ENCODE peak calls at places on chromosome 14, in four cellular contexts. U is GM12878, R is breast epithelium, G is IMR-90. K is an unnamed sample.

GRCh38 chr14:44803239-44803905 is 158.4 kb downstream of the KLHL28 start:
- DNase-seq in U (peak; percentile 8), R (no peak), G (peak; percentile 64), K (no peak)

GRCh38 chr14:22565391-22565945 is 23.6 kb downstream of the DAD1 start:
- DNase-seq in U (peak; percentile 87), R (no peak), G (no peak), K (no peak)

GRCh38 chr14:39491134-39491541 is 58.9 kb upstream of the FBXO33 start:
- DNase-seq in U (no peak), R (no peak), G (peak; percentile 52), K (no peak)

GRCh38 chr14:90757452-90757851 is 58.8 kb downstream of the TTC7B start:
- DNase-seq in U (no peak), R (no peak), G (no peak), K (no peak)

GRCh38 chr14:92728781-92729364 is 19.6 kb downstream of the LGMN start:
- DNase-seq in U (no peak), R (no peak), G (peak; percentile 31), K (no peak)

GRCh38 chr14:104799657-104800599 is 973 bp upstream of the ZBTB42 start:
- DNase-seq in U (no peak), R (peak; percentile 72), G (peak; percentile 67), K (peak; percentile 93)

GRCh38 chr14:39469094-39469710 is 37.0 kb upstream of the FBXO33 start:
- DNase-seq in U (no peak), R (no peak), G (no peak), K (no peak)

GRCh38 chr14:104795781-104796681 is 483 bp upstream of the AKT1 start:
- DNase-seq in U (no peak), R (no peak), G (no peak), K (peak; percentile 74)

GRCh38 chr14:95431199-95432145 is 85.0 kb downstream of the SYNE3 start:
- DNase-seq in U (no peak), R (no peak), G (peak; percentile 17), K (no peak)
- TF ChIP-seq CTCF in U (peak; percentile 28), R (peak; percentile 41), G (peak; percentile 51), K (peak; percentile 44)

DNA sequence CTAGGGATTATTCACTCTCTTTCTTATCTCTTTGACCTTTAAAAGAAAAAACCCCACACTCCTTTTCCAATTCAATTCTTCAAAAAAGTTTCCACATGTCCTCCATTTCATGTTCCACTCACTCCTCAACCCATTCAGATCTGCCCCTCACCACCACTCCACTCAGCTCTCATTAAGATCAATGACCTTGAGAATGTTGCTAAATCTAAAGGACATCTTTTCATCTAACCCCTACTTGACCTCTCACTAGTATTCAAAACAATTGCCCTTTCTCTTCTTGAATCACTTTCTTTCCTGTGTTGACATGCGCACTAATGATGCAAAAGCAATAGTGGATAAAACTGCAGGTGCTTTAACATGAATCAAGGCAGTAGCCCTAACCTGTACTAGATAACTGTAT is 9.9 kb downstream of the HECTD1 start:
- DNase-seq in U (no peak), R (no peak), G (no peak), K (no peak)
- H3K4me1 ChIP-seq in U (peaks cover 6% of the 10 kb centered on the region), R (peaks cover 9% of the 10 kb centered on the region), G (peaks cover 8% of the 10 kb centered on the region), K (peaks cover 71% of the 10 kb centered on the region)

DNA sequence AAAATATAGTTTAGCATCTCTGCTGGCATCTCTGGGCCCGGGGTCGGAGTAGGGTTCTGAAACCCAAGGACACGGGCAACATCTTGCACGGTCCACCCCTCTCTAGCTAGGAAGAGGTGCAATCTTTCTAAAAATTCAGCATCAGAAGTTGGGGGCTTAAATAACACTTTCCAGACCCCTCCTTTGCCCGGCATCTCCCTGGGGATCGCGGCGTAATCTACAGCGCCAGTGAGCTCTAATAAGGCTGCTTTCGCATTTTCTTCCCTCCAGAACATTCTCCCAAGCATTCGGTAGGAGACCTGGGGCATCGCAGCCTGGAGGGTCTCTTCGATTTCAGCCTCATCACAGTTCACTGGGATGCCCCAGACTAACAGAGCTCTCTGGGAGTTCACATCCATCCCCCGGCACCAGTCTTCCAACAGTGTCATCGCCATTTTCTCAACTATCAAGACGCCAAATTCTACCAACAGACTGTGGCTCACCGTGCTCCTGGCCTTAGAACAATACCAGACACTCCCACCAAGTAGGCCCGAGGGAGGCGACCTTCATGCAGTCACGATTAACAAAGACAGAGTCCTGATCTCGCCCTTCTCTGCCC is 879 bp downstream of the PNMA1 start:
- DNase-seq in U (no peak), R (peak; percentile 44), G (no peak), K (peak; percentile 25)
- H3K27ac ChIP-seq in U (peak overlapping the region; percentile 63), R (peak overlapping the region; percentile 93), G (peak overlapping the region; percentile 94), K (peak overlapping the region; percentile 82)

DNA sequence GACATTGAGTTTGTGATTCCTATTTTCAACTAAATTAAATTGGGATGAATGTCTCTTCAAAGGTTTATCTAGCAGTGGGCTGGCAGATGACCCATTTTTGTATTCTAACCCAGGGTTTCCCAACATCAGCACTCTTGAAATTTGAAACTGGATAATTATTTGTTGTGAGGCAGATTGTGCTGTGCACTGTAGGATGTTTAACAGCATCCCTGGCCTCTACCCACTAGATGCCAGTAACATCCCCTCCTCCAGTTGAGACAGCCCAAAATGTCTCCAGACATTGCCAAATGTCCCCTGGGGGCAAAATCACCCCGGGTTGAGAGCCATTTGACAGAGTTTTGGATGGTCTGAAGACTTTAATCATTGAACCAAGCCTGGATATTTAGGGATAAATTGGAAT is 11.1 kb downstream of the DAAM1 start:
- DNase-seq in U (no peak), R (no peak), G (no peak), K (no peak)
- TF ChIP-seq CTCF in U (no peak), R (no peak), G (no peak), K (no peak)

GRCh38 chr14:101844752-101845151 is 83.2 kb downstream of the PPP2R5C start:
- DNase-seq in U (no peak), R (no peak), G (no peak), K (no peak)

GRCh38 chr14:101845896-101846295 is 84.4 kb downstream of the PPP2R5C start:
- DNase-seq in U (no peak), R (no peak), G (no peak), K (peak; percentile 51)

GRCh38 chr14:101843665-101844064 is 82.2 kb downstream of the PPP2R5C start:
- DNase-seq in U (peak; percentile 69), R (no peak), G (no peak), K (no peak)

GRCh38 chr14:101844219-101844618 is 82.7 kb downstream of the PPP2R5C start:
- DNase-seq in U (no peak), R (no peak), G (no peak), K (peak; percentile 63)

GRCh38 chr14:101845496-101845895 is 84.0 kb downstream of the PPP2R5C start:
- DNase-seq in U (no peak), R (no peak), G (no peak), K (no peak)
- H3K4me1 ChIP-seq in U (peaks cover 50% of the 10 kb centered on the region), R (no peaks in the 10 kb centered on the region), G (no peaks in the 10 kb centered on the region), K (no peaks in the 10 kb centered on the region)

DNA sequence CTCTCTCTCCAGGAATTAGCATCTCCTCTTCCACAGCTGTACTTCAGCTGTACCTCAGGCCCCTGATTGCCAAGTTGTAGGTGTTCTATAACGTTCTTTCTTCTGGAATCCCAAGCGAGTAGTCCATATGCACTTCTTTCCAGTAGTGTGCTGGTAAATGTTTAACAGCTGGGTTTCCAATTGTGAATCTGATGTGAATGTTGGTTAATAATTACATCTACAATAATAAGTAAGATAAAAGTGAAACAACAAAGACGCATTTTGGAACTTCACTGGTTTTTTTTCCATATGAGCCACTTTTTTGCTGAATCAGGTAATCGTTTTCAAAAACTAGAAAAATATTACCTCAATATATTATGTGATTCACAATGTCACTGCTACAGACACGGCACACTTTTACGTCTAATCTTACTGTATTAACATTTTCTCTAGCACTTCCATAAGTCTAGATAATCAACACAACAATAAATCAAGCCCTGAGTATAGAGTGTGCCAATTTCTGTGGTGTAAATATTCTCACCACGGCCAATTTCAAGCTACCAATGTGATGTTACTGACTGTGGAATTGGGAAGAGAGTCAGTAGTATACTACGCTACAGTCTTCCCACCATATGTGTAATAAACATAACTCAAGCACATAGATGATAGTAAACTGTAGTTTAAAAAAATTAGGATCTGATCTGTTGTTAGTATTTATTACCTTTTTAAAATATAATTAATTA is 113.0 kb downstream of the ZFP36L1 start:
- DNase-seq in U (no peak), R (no peak), G (no peak), K (no peak)
- H3K27ac ChIP-seq in U (no peak overlapping the region), R (no peak overlapping the region), G (no peak overlapping the region), K (peak overlapping the region; percentile 60)

GRCh38 chr14:96567289-96567899 is 65.2 kb downstream of the PAPOLA start:
- DNase-seq in U (no peak), R (no peak), G (peak; percentile 50), K (no peak)
- TF ChIP-seq CTCF in U (peak; percentile 38), R (no peak), G (peak; percentile 62), K (peak; percentile 61)